ENCODE peak calls at places on chromosomes 2 and 18, in nine cellular contexts. U is PC-3, R is Karpas-422, J is GM23248, W is GM23338, C is SK-N-SH, O is MM.1S, Y is HCT116, K is PC-9. A is an unnamed sample.

GRCh38 chr2:54966165-54966819 is 84.0 kb downstream of the RTN4 start:
- DNase-seq in U (peak; percentile 47), R (no peak), J (no peak), W (no peak), C (no peak), O (peak; percentile 90), Y (no peak), K (no peak), A (no peak)

GRCh38 chr18:75478996-75479870 is 51.7 kb upstream of the SMIM21 start:
- DNase-seq in U (peak; percentile 73), R (peak; percentile 83), J (peak; percentile 69), W (peak; percentile 63), C (peak; percentile 57), O (peak; percentile 58), Y (peak; percentile 51), K (no peak), A (peak; percentile 62)

GRCh38 chr2:215465246-215465645 is 29.4 kb upstream of the FN1 start:
- DNase-seq in U (peak; percentile 15), R (no peak), J (no peak), W (no peak), C (no peak), O (no peak), Y (no peak), K (no peak), A (no peak)

GRCh38 chr2:179106342-179107178 is 56.6 kb upstream of the CCDC141 start:
- DNase-seq in U (peak; percentile 99), R (no peak), J (peak; percentile 97), W (no peak), C (peak; percentile 3), O (no peak), Y (peak; percentile 83), K (peak; percentile 63), A (peak; percentile 68)

GRCh38 chr18:48996901-48997463 is 46.2 kb upstream of the SMAD7 start:
- DNase-seq in U (peak; percentile 66), R (no peak), J (peak; percentile 95), W (no peak), C (peak; percentile 77), O (no peak), Y (peak; percentile 58), K (peak; percentile 73), A (peak; percentile 77)

GRCh38 chr2:28663359-28663758 is 88.3 kb upstream of the PPP1CB start:
- DNase-seq in U (peak; percentile 72), R (no peak), J (peak; percentile 78), W (no peak), C (no peak), O (no peak), Y (no peak), K (no peak), A (peak; percentile 46)

GRCh38 chr2:242056785-242057184 is 187.3 kb downstream of the RTP5 start:
- DNase-seq in U (no peak), R (no peak), J (no peak), W (no peak), C (no peak), O (no peak), Y (no peak), K (no peak), A (no peak)

GRCh38 chr18:56756971-56757370 is 105.8 kb downstream of the WDR7 start:
- DNase-seq in U (no peak), R (no peak), J (no peak), W (no peak), C (no peak), O (no peak), Y (no peak), K (no peak), A (no peak)

GRCh38 chr2:219416938-219417337 is 1.2 kb upstream of the DES start:
- DNase-seq in U (no peak), R (no peak), J (no peak), W (no peak), C (no peak), O (no peak), Y (no peak), K (no peak), A (no peak)

GRCh38 chr18:49510393-49511115 is 23.5 kb upstream of the C18orf32 start:
- DNase-seq in U (peak; percentile 55), R (peak; percentile 85), J (peak; percentile 75), W (peak; percentile 71), C (peak; percentile 69), O (peak; percentile 64), Y (peak; percentile 73), K (peak; percentile 42), A (peak; percentile 72)

GRCh38 chr2:223235986-223236385 is 184.0 kb downstream of the KCNE4 start:
- DNase-seq in U (no peak), R (no peak), J (peak; percentile 53), W (no peak), C (no peak), O (no peak), Y (no peak), K (no peak), A (no peak)
- H3K9me2 ChIP-seq in U (no peaks in the 10 kb centered on the region), R (no peaks in the 10 kb centered on the region), J (no peaks in the 10 kb centered on the region), W (no peaks in the 10 kb centered on the region), C (no peaks in the 10 kb centered on the region), O (no peaks in the 10 kb centered on the region), Y (peaks cover 4% of the 10 kb centered on the region), K (no peaks in the 10 kb centered on the region), A (no peaks in the 10 kb centered on the region)

GRCh38 chr2:41759880-41760279 is 287.9 kb upstream of the PKDCC start:
- DNase-seq in U (no peak), R (no peak), J (no peak), W (no peak), C (no peak), O (no peak), Y (no peak), K (no peak), A (no peak)

GRCh38 chr2:41763091-41763490 is 284.7 kb upstream of the PKDCC start:
- DNase-seq in U (no peak), R (no peak), J (no peak), W (no peak), C (no peak), O (no peak), Y (no peak), K (no peak), A (no peak)

GRCh38 chr2:41768301-41768700 is 279.5 kb upstream of the PKDCC start:
- DNase-seq in U (no peak), R (no peak), J (no peak), W (no peak), C (no peak), O (no peak), Y (no peak), K (no peak), A (no peak)

GRCh38 chr2:41764919-41765318 is 282.9 kb upstream of the PKDCC start:
- DNase-seq in U (no peak), R (no peak), J (no peak), W (no peak), C (no peak), O (no peak), Y (no peak), K (no peak), A (no peak)
- H3K9me2 ChIP-seq in U (no peaks in the 10 kb centered on the region), R (no peaks in the 10 kb centered on the region), J (no peaks in the 10 kb centered on the region), W (peaks cover 3% of the 10 kb centered on the region), C (no peaks in the 10 kb centered on the region), O (no peaks in the 10 kb centered on the region), Y (no peaks in the 10 kb centered on the region), K (no peaks in the 10 kb centered on the region), A (no peaks in the 10 kb centered on the region)

GRCh38 chr2:136117909-136118818 is at the start of gene CXCR4:
- DNase-seq in U (peak; percentile 58), R (peak; percentile 77), J (peak; percentile 34), W (peak; percentile 91), C (peak; percentile 97), O (peak; percentile 86), Y (peak; percentile 34), K (peak; percentile 37), A (peak; percentile 68)

GRCh38 chr2:136116111-136116812 is 1.7 kb downstream of the CXCR4 start:
- DNase-seq in U (peak; percentile 19), R (peak; percentile 50), J (peak; percentile 6), W (peak; percentile 69), C (no peak), O (peak; percentile 51), Y (no peak), K (no peak), A (peak; percentile 55)

GRCh38 chr2:136118819-136119716 is 1.1 kb upstream of the CXCR4 start:
- DNase-seq in U (no peak), R (no peak), J (no peak), W (peak; percentile 49), C (peak; percentile 85), O (peak; percentile 35), Y (no peak), K (no peak), A (peak; percentile 14)

GRCh38 chr2:136116813-136117390 is 1.0 kb downstream of the CXCR4 start:
- DNase-seq in U (no peak), R (peak; percentile 54), J (no peak), W (peak; percentile 41), C (peak; percentile 61), O (peak; percentile 97), Y (no peak), K (no peak), A (peak; percentile 34)

DNA sequence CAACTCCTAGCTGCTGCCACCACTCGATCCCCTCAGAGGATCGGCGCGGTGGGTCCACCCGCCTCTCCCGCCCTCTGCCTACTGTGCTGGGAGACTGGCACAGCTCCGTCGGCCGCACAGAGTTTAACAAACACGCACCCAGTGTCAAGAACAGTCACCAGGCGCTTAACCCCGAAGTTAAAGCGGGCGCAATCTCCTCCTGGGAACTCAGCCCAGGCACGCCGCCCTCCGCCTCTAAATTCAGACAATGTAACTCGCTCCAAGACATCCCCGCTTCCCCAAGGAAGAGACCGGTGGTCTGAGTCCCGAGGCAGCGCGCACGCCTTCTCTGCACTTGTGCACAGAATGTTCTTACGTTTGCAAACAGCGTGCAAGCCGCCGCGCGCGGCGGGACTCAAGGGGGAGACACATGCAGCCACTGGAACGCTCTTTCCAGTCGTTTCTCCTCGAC is 533 bp downstream of the CXCR4 start:
- DNase-seq in U (peak; percentile 12), R (peak; percentile 55), J (peak; percentile 46), W (peak; percentile 55), C (peak; percentile 71), O (peak; percentile 64), Y (no peak), K (no peak), A (peak; percentile 71)
- H3K9me2 ChIP-seq in U (no peaks in the 10 kb centered on the region), R (no peaks in the 10 kb centered on the region), J (no peaks in the 10 kb centered on the region), W (no peaks in the 10 kb centered on the region), C (no peaks in the 10 kb centered on the region), O (no peaks in the 10 kb centered on the region), Y (no peaks in the 10 kb centered on the region), K (no peaks in the 10 kb centered on the region), A (no peaks in the 10 kb centered on the region)

GRCh38 chr2:184394642-184395041 is 203.7 kb upstream of the ZNF804A start:
- DNase-seq in U (no peak), R (no peak), J (no peak), W (no peak), C (no peak), O (no peak), Y (no peak), K (no peak), A (no peak)
- H3K9me2 ChIP-seq in U (no peaks in the 10 kb centered on the region), R (no peaks in the 10 kb centered on the region), J (no peaks in the 10 kb centered on the region), W (no peaks in the 10 kb centered on the region), C (no peaks in the 10 kb centered on the region), O (no peaks in the 10 kb centered on the region), Y (no peaks in the 10 kb centered on the region), K (no peaks in the 10 kb centered on the region), A (no peaks in the 10 kb centered on the region)

GRCh38 chr2:134639265-134639664 is 79.5 kb downstream of the TMEM163 start:
- DNase-seq in U (no peak), R (no peak), J (no peak), W (no peak), C (no peak), O (no peak), Y (no peak), K (no peak), A (no peak)
- H3K9me2 ChIP-seq in U (peaks cover 3% of the 10 kb centered on the region), R (no peaks in the 10 kb centered on the region), J (no peaks in the 10 kb centered on the region), W (peaks cover 3% of the 10 kb centered on the region), C (no peaks in the 10 kb centered on the region), O (no peaks in the 10 kb centered on the region), Y (no peaks in the 10 kb centered on the region), K (no peaks in the 10 kb centered on the region), A (no peaks in the 10 kb centered on the region)